ENCODE peak calls at places on chromosomes 5 and 9, in four cellular contexts. K is suprapubic skin; M is heart left ventricle; X is activated CD4-positive, alpha-beta T cell treated with anti-CD3 and anti-CD28 coated beads, Interleukin-2, amount 50 U/mL, for 24 hours. R is an unnamed sample.

GRCh38 chr9:125767349-125767748 is 20.2 kb downstream of the PBX3 start:
- DNase-seq in K (no peak), M (no peak), X (no peak), R (no peak)

GRCh38 chr5:4335078-4335477 is 739.4 kb downstream of the IRX1 start:
- DNase-seq in K (no peak), M (no peak), X (no peak), R (no peak)

GRCh38 chr9:99634185-99634584 is 187.5 kb upstream of the NR4A3 start:
- DNase-seq in K (no peak), M (no peak), X (no peak), R (no peak)

GRCh38 chr5:448061-448765 is 5.2 kb downstream of the EXOC3 start:
- DNase-seq in K (peak), M (peak), X (no peak), R (no peak)

GRCh38 chr5:7850241-7850532 is 746 bp downstream of the CFAP90 start:
- DNase-seq in K (no peak), M (peak), X (no peak), R (no peak)

GRCh38 chr5:108720416-108720815 is 27.3 kb upstream of the FER start:
- DNase-seq in K (no peak), M (no peak), X (no peak), R (no peak)

GRCh38 chr5:11650936-11651335 is 253.3 kb downstream of the CTNND2 start:
- DNase-seq in K (no peak), M (no peak), X (no peak), R (no peak)

GRCh38 chr5:43294226-43294625 is 19.0 kb downstream of the HMGCS1 start:
- DNase-seq in K (no peak), M (no peak), X (no peak), R (no peak)

GRCh38 chr5:112548246-112548982 is 129.3 kb upstream of the EPB41L4A start:
- DNase-seq in K (no peak), M (no peak), X (no peak), R (peak)

GRCh38 chr5:107135391-107135790 is 535.3 kb downstream of the EFNA5 start:
- DNase-seq in K (no peak), M (no peak), X (no peak), R (no peak)

GRCh38 chr5:106072208-106072607 is 1598.5 kb downstream of the EFNA5 start:
- DNase-seq in K (no peak), M (no peak), X (no peak), R (no peak)

GRCh38 chr5:43636076-43636475 is 33.1 kb downstream of the NNT start:
- DNase-seq in K (no peak), M (no peak), X (no peak), R (no peak)

GRCh38 chr9:95508242-95508967 is 8.4 kb downstream of the PTCH1 start:
- DNase-seq in K (no peak), M (no peak), X (no peak), R (no peak)

GRCh38 chr5:176823076-176823481 is 12.7 kb downstream of the UNC5A start:
- DNase-seq in K (no peak), M (no peak), X (no peak), R (no peak)

GRCh38 chr9:85215936-85216335 is 525.8 kb downstream of the AGTPBP1 start:
- DNase-seq in K (no peak), M (no peak), X (no peak), R (no peak)

GRCh38 chr9:136722969-136723356 is 10.6 kb downstream of the DIPK1B start:
- DNase-seq in K (no peak), M (no peak), X (no peak), R (no peak)

GRCh38 chr5:171127314-171127713 is 181.7 kb upstream of the TLX3 start:
- DNase-seq in K (no peak), M (no peak), X (no peak), R (no peak)

GRCh38 chr9:76181020-76181641 is 213.1 kb downstream of the RFK start:
- DNase-seq in K (no peak), M (no peak), X (no peak), R (no peak)

GRCh38 chr9:104682642-104683041 is 11.7 kb upstream of the OR13D1 start:
- DNase-seq in K (no peak), M (no peak), X (no peak), R (no peak)